ENCODE peak calls at places on chromosome 7, in six cellular contexts. One of them, this sample, is unnamed.

GRCh38 chr7:14207154-14207553 is 217.7 kb upstream of the ETV1 start:
- DNase-seq in SK-N-SH: no peak
- DNase-seq in GM23338: no peak
- DNase-seq in K562: no peak
- DNase-seq in HL-60: no peak
- DNase-seq in HCT116: no peak
- DNase-seq in this sample: no peak

GRCh38 chr7:132739271-132739955 is 163.1 kb upstream of the PLXNA4 start:
- DNase-seq in HL-60: no peak
- DNase-seq in HCT116: no peak
- DNase-seq in K562: no peak
- DNase-seq in GM23338: no peak
- DNase-seq in SK-N-SH: no peak
- DNase-seq in this sample: no peak

GRCh38 chr7:66779669-66780408 is 39.3 kb downstream of the RABGEF1 start:
- DNase-seq in K562: no peak
- DNase-seq in HL-60: no peak
- DNase-seq in SK-N-SH: no peak
- DNase-seq in HCT116: no peak
- DNase-seq in GM23338: no peak
- DNase-seq in this sample: peak; percentile 15

GRCh38 chr7:25361863-25362262 is 133.6 kb upstream of the NPVF start:
- DNase-seq in GM23338: no peak
- DNase-seq in K562: no peak
- DNase-seq in SK-N-SH: no peak
- DNase-seq in HL-60: no peak
- DNase-seq in HCT116: no peak
- DNase-seq in this sample: no peak

GRCh38 chr7:70405241-70405640 is 726.7 kb upstream of the GALNT17 start:
- DNase-seq in K562: no peak
- DNase-seq in HCT116: no peak
- DNase-seq in SK-N-SH: no peak
- DNase-seq in GM23338: no peak
- DNase-seq in HL-60: no peak
- DNase-seq in this sample: no peak

GRCh38 chr7:39733881-39734571 is 110.7 kb downstream of the RALA start:
- DNase-seq in K562: no peak
- DNase-seq in SK-N-SH: no peak
- DNase-seq in HL-60: no peak
- DNase-seq in GM23338: peak; percentile 80
- DNase-seq in HCT116: no peak
- DNase-seq in this sample: no peak

GRCh38 chr7:21791046-21791445 is 154.7 kb downstream of the CDCA7L start:
- DNase-seq in SK-N-SH: no peak
- DNase-seq in HL-60: no peak
- DNase-seq in K562: no peak
- DNase-seq in GM23338: no peak
- DNase-seq in HCT116: no peak
- DNase-seq in this sample: no peak

GRCh38 chr7:45080958-45081669 is 7.7 kb downstream of the NACAD start:
- DNase-seq in K562: no peak
- DNase-seq in GM23338: no peak
- DNase-seq in HCT116: no peak
- DNase-seq in HL-60: no peak
- DNase-seq in SK-N-SH: peak; percentile 30
- DNase-seq in this sample: no peak

GRCh38 chr7:1940863-1941262 is 270.8 kb downstream of the ELFN1 start:
- DNase-seq in GM23338: no peak
- DNase-seq in HCT116: no peak
- DNase-seq in HL-60: peak; percentile 97
- DNase-seq in K562: no peak
- DNase-seq in SK-N-SH: no peak
- DNase-seq in this sample: no peak

GRCh38 chr7:151520419-151521229 is 929 bp upstream of the RHEB start:
- DNase-seq in GM23338: peak; percentile 70
- DNase-seq in HL-60: no peak
- DNase-seq in K562: no peak
- DNase-seq in SK-N-SH: peak; percentile 76
- DNase-seq in HCT116: no peak
- DNase-seq in this sample: no peak

GRCh38 chr7:135098391-135098790 is 49.5 kb upstream of the TMEM140 start:
- DNase-seq in GM23338: no peak
- DNase-seq in K562: no peak
- DNase-seq in HCT116: no peak
- DNase-seq in SK-N-SH: no peak
- DNase-seq in HL-60: no peak
- DNase-seq in this sample: no peak

GRCh38 chr7:40760293-40760964 is 625.6 kb downstream of the SUGCT start:
- DNase-seq in GM23338: no peak
- DNase-seq in HL-60: no peak
- DNase-seq in K562: no peak
- DNase-seq in SK-N-SH: no peak
- DNase-seq in HCT116: no peak
- DNase-seq in this sample: no peak

GRCh38 chr7:2800923-2801682 is 43.0 kb downstream of the GNA12 start:
- DNase-seq in K562: peak; percentile 26
- DNase-seq in SK-N-SH: no peak
- DNase-seq in HCT116: no peak
- DNase-seq in HL-60: peak; percentile 32
- DNase-seq in GM23338: no peak
- DNase-seq in this sample: no peak

GRCh38 chr7:116097365-116098009 is 66.9 kb upstream of the TFEC start:
- DNase-seq in GM23338: no peak
- DNase-seq in HL-60: peak; percentile 20
- DNase-seq in HCT116: peak; percentile 75
- DNase-seq in SK-N-SH: no peak
- DNase-seq in K562: peak; percentile 36
- DNase-seq in this sample: peak; percentile 24

GRCh38 chr7:149599636-149600206 is 102.1 kb upstream of the ZNF746 start:
- DNase-seq in GM23338: no peak
- DNase-seq in HL-60: no peak
- DNase-seq in SK-N-SH: no peak
- DNase-seq in HCT116: no peak
- DNase-seq in K562: no peak
- DNase-seq in this sample: no peak

GRCh38 chr7:739964-740942 is 13.2 kb upstream of the PRKAR1B start:
- DNase-seq in SK-N-SH: no peak
- DNase-seq in K562: no peak
- DNase-seq in HCT116: no peak
- DNase-seq in GM23338: no peak
- DNase-seq in HL-60: no peak
- DNase-seq in this sample: no peak

GRCh38 chr7:2012981-2013380 is 219.8 kb downstream of the MAD1L1 start:
- DNase-seq in GM23338: no peak
- DNase-seq in HL-60: no peak
- DNase-seq in HCT116: no peak
- DNase-seq in K562: no peak
- DNase-seq in SK-N-SH: peak; percentile 98
- DNase-seq in this sample: no peak

GRCh38 chr7:33909312-33909711 is 4.0 kb downstream of the BMPER start:
- DNase-seq in GM23338: no peak
- DNase-seq in SK-N-SH: no peak
- DNase-seq in K562: no peak
- DNase-seq in HL-60: no peak
- DNase-seq in HCT116: no peak
- DNase-seq in this sample: no peak

GRCh38 chr7:2087744-2088143 is 145.0 kb downstream of the MAD1L1 start:
- DNase-seq in HL-60: no peak
- DNase-seq in GM23338: no peak
- DNase-seq in SK-N-SH: no peak
- DNase-seq in HCT116: no peak
- DNase-seq in K562: no peak
- DNase-seq in this sample: no peak

GRCh38 chr7:120979765-120980499 is 8.6 kb upstream of the CPED1 start:
- DNase-seq in SK-N-SH: no peak
- DNase-seq in HL-60: no peak
- DNase-seq in GM23338: peak; percentile 27
- DNase-seq in HCT116: no peak
- DNase-seq in K562: no peak
- DNase-seq in this sample: no peak

GRCh38 chr7:40200791-40201190 is 66.0 kb downstream of the SUGCT start:
- DNase-seq in K562: no peak
- DNase-seq in HL-60: no peak
- DNase-seq in HCT116: no peak
- DNase-seq in GM23338: no peak
- DNase-seq in SK-N-SH: no peak
- DNase-seq in this sample: no peak

GRCh38 chr7:102856036-102856435 is 56.8 kb upstream of the LRRC17 start:
- DNase-seq in HL-60: no peak
- DNase-seq in SK-N-SH: no peak
- DNase-seq in GM23338: no peak
- DNase-seq in HCT116: no peak
- DNase-seq in K562: no peak
- DNase-seq in this sample: no peak

GRCh38 chr7:127782550-127783266 is 130.7 kb downstream of the SND1 start:
- DNase-seq in K562: no peak
- DNase-seq in GM23338: no peak
- DNase-seq in SK-N-SH: peak; percentile 39
- DNase-seq in HL-60: peak; percentile 38
- DNase-seq in HCT116: no peak
- DNase-seq in this sample: no peak

GRCh38 chr7:121561717-121562116 is 165.6 kb upstream of the FAM3C start:
- DNase-seq in SK-N-SH: no peak
- DNase-seq in GM23338: no peak
- DNase-seq in HCT116: no peak
- DNase-seq in HL-60: no peak
- DNase-seq in K562: peak; percentile 16
- DNase-seq in this sample: no peak

DNA sequence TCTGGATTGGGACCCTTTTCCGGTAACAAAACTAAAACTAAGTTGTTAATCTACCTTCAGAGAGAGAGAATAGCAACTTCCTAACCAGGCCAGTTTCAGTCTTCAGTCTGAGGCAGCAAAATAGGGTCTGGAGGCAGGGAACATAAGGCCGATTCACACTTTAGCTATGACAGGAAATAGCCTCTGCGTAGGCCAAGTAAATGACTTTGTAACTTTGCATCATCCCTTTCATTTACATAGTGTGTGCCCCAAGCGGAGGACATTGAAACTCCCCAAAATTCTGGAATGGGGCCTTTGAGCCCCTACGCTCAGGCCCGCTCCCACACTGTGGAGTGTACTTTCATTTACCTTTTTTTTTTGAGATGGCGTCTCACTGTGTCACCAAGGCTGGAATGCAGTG is 1.7 kb upstream of the UPP1 start:
- DNase-seq in GM23338: peak; percentile 24
- DNase-seq in HCT116: no peak
- DNase-seq in K562: no peak
- DNase-seq in HL-60: no peak
- DNase-seq in SK-N-SH: no peak
- DNase-seq in this sample: no peak
- TF ChIP-seq REST in GM23338: no peak
- TF ChIP-seq REST in HCT116: no peak
- TF ChIP-seq REST in K562: no peak
- TF ChIP-seq REST in HL-60: no peak
- TF ChIP-seq REST in SK-N-SH: no peak
- TF ChIP-seq REST in this sample: no peak

GRCh38 chr7:32058017-32058416 is 12.2 kb downstream of the PDE1C start:
- DNase-seq in SK-N-SH: no peak
- DNase-seq in HL-60: no peak
- DNase-seq in HCT116: no peak
- DNase-seq in K562: no peak
- DNase-seq in GM23338: no peak
- DNase-seq in this sample: no peak

GRCh38 chr7:32059289-32060045 is 10.7 kb downstream of the PDE1C start:
- DNase-seq in HCT116: no peak
- DNase-seq in K562: no peak
- DNase-seq in SK-N-SH: no peak
- DNase-seq in GM23338: peak; percentile 9
- DNase-seq in HL-60: no peak
- DNase-seq in this sample: no peak

GRCh38 chr7:32063614-32064013 is 6.6 kb downstream of the PDE1C start:
- DNase-seq in K562: no peak
- DNase-seq in GM23338: no peak
- DNase-seq in HL-60: no peak
- DNase-seq in HCT116: no peak
- DNase-seq in SK-N-SH: no peak
- DNase-seq in this sample: no peak

GRCh38 chr7:32061346-32061745 is 8.9 kb downstream of the PDE1C start:
- DNase-seq in GM23338: no peak
- DNase-seq in SK-N-SH: no peak
- DNase-seq in HCT116: no peak
- DNase-seq in HL-60: no peak
- DNase-seq in K562: no peak
- DNase-seq in this sample: no peak

DNA sequence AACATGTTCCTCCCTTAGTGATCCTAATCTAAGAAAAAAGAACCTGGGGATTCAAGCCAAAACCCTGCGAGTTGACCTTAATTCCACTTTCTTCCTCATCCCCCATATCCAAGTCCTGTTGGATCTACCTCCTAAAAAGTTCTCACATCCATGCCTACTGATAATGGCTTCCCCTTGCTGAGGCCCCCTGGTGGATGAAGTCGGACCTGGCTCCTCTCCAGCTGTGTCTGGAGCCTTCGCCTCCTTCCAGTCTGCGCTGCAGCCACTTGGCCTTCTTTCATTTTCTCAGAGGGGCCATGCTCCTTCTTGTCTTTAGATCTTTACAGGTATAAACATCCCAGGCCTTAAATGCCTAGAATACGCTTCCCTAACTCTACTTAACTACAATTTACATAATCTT is 8.1 kb downstream of the PDE1C start:
- DNase-seq in SK-N-SH: peak; percentile 59
- DNase-seq in GM23338: peak; percentile 87
- DNase-seq in HCT116: peak; percentile 23
- DNase-seq in K562: peak; percentile 61
- DNase-seq in HL-60: peak; percentile 4
- DNase-seq in this sample: no peak
- TF ChIP-seq CTCF in SK-N-SH: peak; percentile 91
- TF ChIP-seq CTCF in GM23338: peak; percentile 85
- TF ChIP-seq CTCF in HCT116: peak; percentile 76
- TF ChIP-seq CTCF in K562: peak; percentile 56
- TF ChIP-seq CTCF in HL-60: peak; percentile 63
- TF ChIP-seq CTCF in this sample: peak; percentile 52

DNA sequence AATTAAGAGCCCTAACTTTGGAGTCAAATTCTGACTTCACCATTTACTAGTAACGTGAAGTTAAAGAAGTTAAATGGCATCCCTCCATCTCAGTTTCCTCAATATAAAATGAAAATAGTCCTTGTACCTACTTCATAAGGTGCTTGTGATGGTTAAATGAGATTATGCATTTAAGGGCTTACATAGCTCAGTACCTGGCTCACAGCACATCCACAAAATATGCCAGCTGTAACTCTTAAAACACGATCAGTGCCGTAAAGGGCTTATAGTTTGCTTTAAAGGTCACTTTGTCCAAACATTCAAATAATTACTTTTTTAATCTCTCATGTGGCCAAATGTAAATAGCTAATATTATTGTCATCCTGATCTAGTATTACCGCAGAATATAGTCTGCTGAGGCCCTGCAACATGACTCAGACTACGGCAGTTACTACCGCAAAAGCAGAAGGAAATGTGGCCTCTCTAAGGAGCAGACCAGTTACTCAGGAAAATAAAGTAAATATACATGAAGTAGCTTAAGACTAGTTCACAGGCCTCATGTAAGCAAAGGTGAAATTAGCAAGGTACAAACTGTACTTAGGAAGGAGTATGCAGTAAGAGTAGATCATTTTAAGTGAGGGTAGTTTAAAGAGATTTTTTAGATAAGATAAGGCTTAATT is 12.9 kb downstream of the CASP2 start:
- DNase-seq in HL-60: no peak
- DNase-seq in K562: no peak
- DNase-seq in GM23338: no peak
- DNase-seq in SK-N-SH: no peak
- DNase-seq in HCT116: no peak
- DNase-seq in this sample: no peak
- TF ChIP-seq POLR2AphosphoS5 in HL-60: peak; percentile 86
- TF ChIP-seq POLR2AphosphoS5 in K562: no peak
- TF ChIP-seq POLR2AphosphoS5 in GM23338: no peak
- TF ChIP-seq POLR2AphosphoS5 in SK-N-SH: no peak
- TF ChIP-seq POLR2AphosphoS5 in HCT116: no peak
- TF ChIP-seq POLR2AphosphoS5 in this sample: no peak

GRCh38 chr7:124688991-124689390 is 76.6 kb downstream of the GPR37 start:
- DNase-seq in HCT116: no peak
- DNase-seq in GM23338: no peak
- DNase-seq in SK-N-SH: no peak
- DNase-seq in K562: no peak
- DNase-seq in HL-60: no peak
- DNase-seq in this sample: no peak
- TF ChIP-seq REST in HCT116: no peak
- TF ChIP-seq REST in GM23338: no peak
- TF ChIP-seq REST in SK-N-SH: no peak
- TF ChIP-seq REST in K562: no peak
- TF ChIP-seq REST in HL-60: no peak
- TF ChIP-seq REST in this sample: no peak